ENCODE peak calls at places on chromosome 15, in eight cellular contexts. R is ACHN, I is amniotic epithelial cell, K is BJ, U is HTR-8/SVneo, G is HEK293T, B is NCI-H748 treated with DMSO at 0.1 percent for 48 hours, N is RKO. L is an unnamed sample.

GRCh38 chr15:42151736-42152135 is 4.7 kb downstream of the PLA2G4F start:
- DNase-seq in U (no peak), G (no peak), B (no peak), N (no peak), R (no peak), I (peak), K (no peak), L (no peak)

GRCh38 chr15:37823601-37824275 is 110.7 kb upstream of the TMCO5A start:
- DNase-seq in I (peak), G (no peak), N (no peak), R (no peak), B (no peak), U (no peak), K (no peak), L (no peak)

GRCh38 chr15:67832031-67832551 is 6.8 kb downstream of the SKOR1 start:
- DNase-seq in I (peak), U (no peak), B (no peak), R (peak), N (peak), K (no peak), G (no peak), L (no peak)

GRCh38 chr15:96166223-96167200 is 164.0 kb upstream of the NR2F2 start:
- DNase-seq in U (no peak), G (no peak), R (no peak), B (no peak), I (no peak), K (no peak), N (no peak), L (no peak)

GRCh38 chr15:40925863-40926658 is 3.1 kb upstream of the DLL4 start:
- DNase-seq in K (no peak), N (no peak), U (no peak), R (no peak), G (no peak), B (peak), I (no peak), L (no peak)

GRCh38 chr15:35306361-35306981 is 221.4 kb upstream of the NANOGP8 start:
- DNase-seq in K (no peak), G (no peak), U (peak), N (peak), I (peak), R (peak), B (no peak), L (no peak)

GRCh38 chr15:100332231-100332630 is 9.5 kb downstream of the ADAMTS17 start:
- DNase-seq in U (no peak), R (no peak), G (no peak), I (no peak), K (no peak), B (no peak), N (no peak), L (no peak)

GRCh38 chr15:45458746-45459403 is 63.7 kb downstream of the SLC30A4 start:
- DNase-seq in K (no peak), I (peak), N (peak), U (no peak), B (peak), R (peak), G (peak), L (no peak)

GRCh38 chr15:76983588-76984379 is 11.1 kb upstream of the PSTPIP1 start:
- DNase-seq in B (no peak), G (no peak), K (no peak), N (no peak), U (no peak), R (no peak), I (no peak), L (no peak)

L was measured in smooth muscle cell of the brain vasculature.